ENCODE peak calls at places on chromosome 14, in eight cellular contexts. T is psoas muscle, Q is body of pancreas, U is lung, E is GM23248, P is A549, F is right lobe of liver, Z is endodermal cell. G is an unnamed sample. For H3K4me1, the result is how much of the 10 kb centered on the place peaks cover.

GRCh38 chr14:71597289-71597920 is 334.8 kb upstream of the RGS6 start:
- DNase-seq in T (no peak), Q (no peak), U (no peak), E (no peak), P (no peak), F (no peak), Z (no peak), G (no peak)

GRCh38 chr14:58298477-58298879 is at the start of gene ARID4A:
- DNase-seq in T (peak), Q (peak), U (peak), E (no peak), P (no peak), F (peak), Z (peak), G (no peak)

GRCh38 chr14:65299837-65300236 is 112.7 kb upstream of the FUT8 start:
- DNase-seq in T (no peak), Q (peak), U (no peak), E (no peak), P (no peak), F (no peak), Z (no peak), G (no peak)

GRCh38 chr14:27715561-27715960 is 1051.0 kb upstream of the FOXG1 start:
- DNase-seq in T (no peak), Q (no peak), U (no peak), E (no peak), P (no peak), F (no peak), Z (no peak), G (no peak)

GRCh38 chr14:100417466-100417865 is 94.3 kb downstream of the SLC25A47 start:
- DNase-seq in T (peak), Q (peak), U (no peak), E (peak), P (peak), F (peak), Z (peak), G (no peak)

GRCh38 chr14:94378527-94379290 is 9.7 kb downstream of the SERPINA1 start:
- DNase-seq in T (no peak), Q (no peak), U (no peak), E (no peak), P (no peak), F (peak), Z (no peak), G (no peak)

GRCh38 chr14:27725482-27725881 is 1041.1 kb upstream of the FOXG1 start:
- DNase-seq in T (no peak), Q (no peak), U (no peak), E (no peak), P (no peak), F (no peak), Z (no peak), G (no peak)

GRCh38 chr14:72731252-72732020 is 162.5 kb downstream of the DPF3 start:
- DNase-seq in T (no peak), Q (no peak), U (no peak), E (no peak), P (no peak), F (no peak), Z (no peak), G (no peak)

GRCh38 chr14:54848910-54849309 is 53.7 kb downstream of the GCH1 start:
- DNase-seq in T (no peak), Q (no peak), U (no peak), E (no peak), P (no peak), F (no peak), Z (no peak), G (no peak)

GRCh38 chr14:54566410-54567223 is at the start of gene SAMD4A:
- DNase-seq in T (peak), Q (peak), U (peak), E (peak), P (peak), F (peak), Z (peak), G (peak)

GRCh38 chr14:66009104-66009503 is 477.1 kb upstream of the CCDC196 start:
- DNase-seq in T (no peak), Q (no peak), U (no peak), E (peak), P (peak), F (no peak), Z (peak), G (no peak)

GRCh38 chr14:105647784-105648608 is 121.6 kb downstream of the TMEM121 start:
- DNase-seq in T (no peak), Q (no peak), U (no peak), E (no peak), P (no peak), F (no peak), Z (no peak), G (peak)

GRCh38 chr14:81506512-81506911 is 27.1 kb downstream of the SEL1L start:
- DNase-seq in T (no peak), Q (no peak), U (no peak), E (no peak), P (no peak), F (no peak), Z (no peak), G (no peak)

GRCh38 chr14:74627071-74627470 is 15.0 kb upstream of the LTBP2 start:
- DNase-seq in T (no peak), Q (no peak), U (no peak), E (no peak), P (no peak), F (no peak), Z (no peak), G (no peak)

GRCh38 chr14:32394038-32394437 is 64.9 kb downstream of the AKAP6 start:
- DNase-seq in T (no peak), Q (no peak), U (no peak), E (no peak), P (no peak), F (no peak), Z (no peak), G (no peak)

GRCh38 chr14:67580336-67581230 is 19.5 kb downstream of the PIGH start:
- DNase-seq in T (no peak), Q (no peak), U (no peak), E (no peak), P (peak), F (no peak), Z (peak), G (peak)

GRCh38 chr14:57066887-57067513 is 201.7 kb downstream of the EXOC5 start:
- DNase-seq in T (no peak), Q (peak), U (no peak), E (peak), P (peak), F (peak), Z (peak), G (no peak)

GRCh38 chr14:101979666-101980065 is 15.3 kb downstream of the DYNC1H1 start:
- DNase-seq in T (no peak), Q (no peak), U (no peak), E (no peak), P (no peak), F (no peak), Z (no peak), G (no peak)

GRCh38 chr14:31090872-31091764 is 64.9 kb upstream of the STRN3 start:
- DNase-seq in T (no peak), Q (peak), U (peak), E (peak), P (peak), F (no peak), Z (no peak), G (no peak)

GRCh38 chr14:65434216-65434850 is 21.8 kb downstream of the FUT8 start:
- DNase-seq in T (no peak), Q (no peak), U (no peak), E (no peak), P (no peak), F (no peak), Z (peak), G (no peak)

GRCh38 chr14:56945291-56945690 is 135.0 kb upstream of the OTX2 start:
- DNase-seq in T (no peak), Q (no peak), U (no peak), E (no peak), P (no peak), F (no peak), Z (no peak), G (no peak)

GRCh38 chr14:22602853-22603252 is 4.8 kb downstream of the ABHD4 start:
- DNase-seq in T (no peak), Q (no peak), U (no peak), E (peak), P (peak), F (no peak), Z (no peak), G (no peak)

GRCh38 chr14:32980178-32980886 is 41.7 kb downstream of the NPAS3 start:
- DNase-seq in T (no peak), Q (no peak), U (no peak), E (no peak), P (no peak), F (no peak), Z (no peak), G (no peak)

GRCh38 chr14:90624228-90624627 is 192.0 kb downstream of the TTC7B start:
- DNase-seq in T (peak), Q (no peak), U (peak), E (peak), P (peak), F (peak), Z (no peak), G (peak)

DNA sequence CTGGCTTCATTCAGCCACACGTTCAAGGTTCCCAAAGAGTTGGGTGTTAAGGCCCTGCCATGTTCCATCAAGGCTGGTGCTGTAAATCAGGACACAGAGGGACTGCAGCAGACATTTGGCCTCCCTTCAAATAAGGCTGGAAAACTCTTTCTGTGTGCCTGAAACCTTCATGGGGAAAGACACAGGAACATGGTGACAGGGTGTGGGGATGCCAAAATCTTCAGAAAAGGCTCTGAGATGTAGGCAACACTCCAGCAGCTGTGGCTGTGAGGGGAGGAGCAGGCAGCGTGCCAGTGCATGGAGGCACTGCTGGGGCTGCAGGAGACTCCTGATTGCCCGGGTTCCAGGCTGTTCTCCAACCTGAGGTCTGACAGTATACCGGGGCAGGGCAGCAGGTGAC is 15.0 kb downstream of the POMT2 start:
- DNase-seq in T (no peak), Q (no peak), U (no peak), E (no peak), P (no peak), F (no peak), Z (no peak), G (no peak)
- H3K4me1 ChIP-seq in T (half or more), Q (under half), U (under half), E (under half), P (half or more), F (under half), Z (under half), G (under half)

GRCh38 chr14:21309238-21309636 is 29.4 kb downstream of the RPGRIP1 start:
- DNase-seq in T (no peak), Q (no peak), U (no peak), E (no peak), P (no peak), F (no peak), Z (no peak), G (no peak)

GRCh38 chr14:21309956-21310355 is 30.1 kb downstream of the RPGRIP1 start:
- DNase-seq in T (no peak), Q (no peak), U (no peak), E (no peak), P (no peak), F (no peak), Z (no peak), G (no peak)

GRCh38 chr14:21308479-21309237 is 28.8 kb downstream of the RPGRIP1 start:
- DNase-seq in T (peak), Q (peak), U (peak), E (peak), P (peak), F (peak), Z (peak), G (peak)

GRCh38 chr14:21308132-21308478 is 28.2 kb downstream of the RPGRIP1 start:
- DNase-seq in T (no peak), Q (no peak), U (no peak), E (no peak), P (peak), F (no peak), Z (no peak), G (no peak)

DNA sequence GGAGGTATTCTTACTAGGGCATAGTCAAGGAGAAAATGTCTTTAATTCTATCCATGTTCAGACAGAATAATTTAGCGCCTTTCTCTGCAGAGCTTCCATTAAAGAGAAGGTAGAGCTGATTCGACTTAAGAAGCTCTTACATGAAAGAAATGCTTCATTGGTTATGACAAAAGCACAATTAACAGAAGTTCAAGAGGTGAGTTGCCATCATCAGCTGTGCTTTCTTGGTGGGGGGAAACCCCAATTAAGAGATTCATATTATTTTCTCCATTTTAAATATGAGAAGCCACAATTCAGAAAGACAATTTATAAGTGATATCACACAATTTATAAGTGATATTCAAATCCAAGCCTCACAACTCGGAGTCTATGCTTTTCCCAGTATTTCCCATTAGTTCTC is 27.8 kb downstream of the RPGRIP1 start:
- DNase-seq in T (no peak), Q (no peak), U (no peak), E (no peak), P (no peak), F (no peak), Z (no peak), G (no peak)
- H3K27ac ChIP-seq in T (no peak), Q (peak), U (peak), E (no peak), P (peak), F (peak), Z (no peak), G (no peak)

DNA sequence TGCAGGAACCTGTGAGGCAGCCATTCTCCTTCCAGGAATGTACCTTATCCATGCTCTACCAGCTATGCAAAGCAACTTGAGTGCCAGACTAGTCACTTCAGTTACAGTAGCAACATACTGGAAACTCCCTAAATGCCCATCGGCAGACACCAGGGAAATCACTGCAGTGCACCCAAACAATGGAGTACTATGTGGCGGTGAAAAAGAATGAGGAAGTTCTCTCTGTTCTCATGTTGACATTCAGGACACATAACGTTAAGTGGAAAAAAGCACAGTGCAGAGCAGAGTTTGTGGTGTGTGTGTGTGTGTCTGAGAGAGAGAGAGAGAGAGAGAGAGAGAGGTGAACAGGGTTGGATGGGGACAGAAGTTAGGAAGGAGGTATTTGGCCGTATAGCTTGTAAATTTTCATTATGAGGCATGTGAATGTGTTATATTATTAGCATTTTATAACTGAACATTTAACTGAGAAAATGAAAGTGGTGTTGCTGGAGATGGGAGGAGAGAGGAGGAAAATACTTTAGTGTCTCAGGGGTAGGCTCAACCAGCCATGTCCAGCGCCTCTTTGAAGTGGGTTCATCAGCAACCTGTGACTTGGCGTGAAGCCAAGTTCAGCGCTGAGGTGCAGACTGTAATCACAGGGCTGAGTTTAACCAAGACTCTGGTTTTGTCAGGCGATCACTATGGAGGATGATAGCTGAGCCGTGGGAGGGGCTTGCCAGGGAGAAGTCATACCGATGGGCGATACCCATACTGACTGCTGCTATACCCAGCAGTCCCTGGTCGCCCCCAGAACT is 17.3 kb downstream of the TNFAIP2 start:
- DNase-seq in T (no peak), Q (no peak), U (no peak), E (no peak), P (no peak), F (no peak), Z (peak), G (no peak)
- H3K4me1 ChIP-seq in T (under half), Q (under half), U (under half), E (under half), P (half or more), F (under half), Z (under half), G (under half)

DNA sequence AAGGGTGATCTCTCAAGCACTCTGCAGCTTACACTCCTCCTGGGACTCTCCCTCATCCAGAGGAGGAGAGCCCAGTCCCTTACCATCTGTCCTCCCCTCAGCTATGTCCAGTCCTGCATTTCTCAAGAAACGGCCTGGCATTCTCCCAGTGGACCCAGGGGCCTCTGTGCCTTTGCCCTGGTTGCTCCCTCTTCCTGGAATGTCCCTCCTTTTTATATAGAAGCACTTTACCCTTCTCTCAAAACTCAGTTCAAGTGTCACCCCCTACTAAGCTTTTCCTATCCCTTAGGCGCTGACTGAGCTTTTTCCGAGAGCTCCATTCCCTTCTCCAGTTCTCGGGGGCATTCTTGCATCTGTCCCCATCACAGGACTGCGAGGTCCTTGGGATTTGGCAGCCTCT is 8.9 kb upstream of the GLRX5 start:
- DNase-seq in T (no peak), Q (no peak), U (no peak), E (no peak), P (no peak), F (no peak), Z (no peak), G (no peak)
- H3K27ac ChIP-seq in T (no peak), Q (no peak), U (no peak), E (no peak), P (no peak), F (peak), Z (no peak), G (peak)

GRCh38 chr14:52052289-52052943 is 16.4 kb downstream of the NID2 start:
- DNase-seq in T (no peak), Q (no peak), U (no peak), E (peak), P (no peak), F (no peak), Z (no peak), G (no peak)

GRCh38 chr14:52052991-52053390 is 15.9 kb downstream of the NID2 start:
- DNase-seq in T (no peak), Q (no peak), U (no peak), E (peak), P (no peak), F (no peak), Z (no peak), G (no peak)

GRCh38 chr14:52058346-52058745 is 10.5 kb downstream of the NID2 start:
- DNase-seq in T (no peak), Q (no peak), U (no peak), E (no peak), P (no peak), F (no peak), Z (no peak), G (no peak)

GRCh38 chr14:52054678-52055077 is 14.2 kb downstream of the NID2 start:
- DNase-seq in T (no peak), Q (no peak), U (no peak), E (no peak), P (no peak), F (no peak), Z (no peak), G (no peak)

DNA sequence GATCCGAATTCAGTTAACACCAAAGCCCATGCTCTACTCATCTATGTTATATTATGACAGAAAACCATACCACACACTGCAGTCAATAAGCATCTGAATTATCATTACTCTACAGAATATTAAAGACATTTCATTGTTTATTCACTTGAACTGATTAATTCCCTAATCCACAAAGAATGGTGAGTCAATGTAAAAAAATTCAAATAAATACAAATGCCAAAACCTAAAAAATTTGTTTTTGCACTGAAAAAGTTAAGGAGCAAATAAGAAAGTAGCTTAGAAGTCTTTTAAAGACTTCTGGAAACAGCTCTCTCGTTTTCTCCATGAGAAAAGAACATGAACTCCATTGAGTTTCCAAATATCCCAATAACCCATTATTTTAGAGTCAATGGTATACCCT is 13.6 kb downstream of the NID2 start:
- DNase-seq in T (no peak), Q (no peak), U (no peak), E (peak), P (no peak), F (no peak), Z (no peak), G (no peak)
- H3K4me1 ChIP-seq in T (under half), Q (under half), U (under half), E (half or more), P (under half), F (under half), Z (under half), G (under half)

GRCh38 chr14:50037837-50038236 is 78.5 kb downstream of the VCPKMT start:
- DNase-seq in T (no peak), Q (no peak), U (no peak), E (peak), P (no peak), F (peak), Z (no peak), G (no peak)
- H3K27ac ChIP-seq in T (no peak), Q (peak), U (peak), E (peak), P (peak), F (no peak), Z (no peak), G (peak)

DNA sequence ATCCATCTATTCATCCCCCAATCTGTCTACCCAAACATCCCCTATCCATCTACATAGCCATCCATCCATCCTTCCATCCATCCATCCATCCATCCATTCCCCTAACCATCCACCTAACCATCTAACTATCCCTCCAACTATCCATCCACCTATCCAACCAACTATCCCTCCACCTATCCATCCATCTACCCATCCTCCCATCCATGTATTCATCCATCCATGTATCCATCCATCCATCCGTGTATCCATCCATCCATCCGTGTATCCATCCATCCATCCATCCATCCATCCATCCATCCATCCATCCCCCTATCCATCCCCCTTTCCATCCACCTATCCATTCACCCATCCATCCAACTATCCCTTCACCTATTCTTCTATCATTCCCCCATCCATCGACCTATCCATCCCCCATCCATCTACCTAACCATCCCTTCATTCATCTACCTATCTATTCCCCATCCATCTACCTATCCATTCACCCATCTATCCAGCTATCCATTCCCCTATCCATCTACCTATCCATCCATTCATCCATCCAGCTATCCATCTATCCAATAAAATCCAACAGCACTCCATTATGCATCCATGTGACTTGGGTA is 131.7 kb downstream of the VRK1 start:
- DNase-seq in T (no peak), Q (no peak), U (no peak), E (no peak), P (no peak), F (no peak), Z (no peak), G (no peak)
- H3K4me1 ChIP-seq in T (under half), Q (under half), U (under half), E (under half), P (under half), F (under half), Z (under half), G (under half)

G was measured in RWPE2.